ENCODE peak calls at places on chromosomes 12 and 14, in eight cellular contexts. One of them, this sample, is unnamed.

GRCh38 chr12:13538136-13538535 is 341.6 kb downstream of the EMP1 start:
- DNase-seq in nephron progenitor cell: no peak
- DNase-seq in RWPE1: no peak
- DNase-seq in non-pigmented ciliary epithelial cell: no peak
- DNase-seq in H9: no peak
- DNase-seq in lower lobe of right lung: no peak
- DNase-seq in T-cell: no peak
- DNase-seq in stromal cell of bone marrow: no peak
- DNase-seq in this sample: no peak

GRCh38 chr14:65549429-65549828 is 136.9 kb downstream of the FUT8 start:
- DNase-seq in RWPE1: no peak
- DNase-seq in H9: no peak
- DNase-seq in lower lobe of right lung: no peak
- DNase-seq in non-pigmented ciliary epithelial cell: no peak
- DNase-seq in T-cell: no peak
- DNase-seq in nephron progenitor cell: no peak
- DNase-seq in stromal cell of bone marrow: no peak
- DNase-seq in this sample: no peak

GRCh38 chr14:77682158-77682553 is 25.7 kb downstream of the ALKBH1 start:
- DNase-seq in lower lobe of right lung: no peak
- DNase-seq in non-pigmented ciliary epithelial cell: no peak
- DNase-seq in T-cell: no peak
- DNase-seq in RWPE1: peak; percentile 13
- DNase-seq in nephron progenitor cell: no peak
- DNase-seq in H9: no peak
- DNase-seq in stromal cell of bone marrow: peak; percentile 4
- DNase-seq in this sample: no peak

GRCh38 chr12:113072136-113072535 is 15.6 kb downstream of the DTX1 start:
- DNase-seq in stromal cell of bone marrow: no peak
- DNase-seq in lower lobe of right lung: no peak
- DNase-seq in T-cell: no peak
- DNase-seq in nephron progenitor cell: no peak
- DNase-seq in non-pigmented ciliary epithelial cell: no peak
- DNase-seq in H9: no peak
- DNase-seq in RWPE1: no peak
- DNase-seq in this sample: no peak

GRCh38 chr12:129873458-129873857 is 30.4 kb downstream of the TMEM132D start:
- DNase-seq in T-cell: no peak
- DNase-seq in stromal cell of bone marrow: no peak
- DNase-seq in lower lobe of right lung: no peak
- DNase-seq in H9: no peak
- DNase-seq in nephron progenitor cell: no peak
- DNase-seq in RWPE1: no peak
- DNase-seq in non-pigmented ciliary epithelial cell: no peak
- DNase-seq in this sample: no peak

GRCh38 chr12:19988918-19989317 is 379.4 kb upstream of the PDE3A start:
- DNase-seq in non-pigmented ciliary epithelial cell: no peak
- DNase-seq in T-cell: no peak
- DNase-seq in RWPE1: no peak
- DNase-seq in H9: no peak
- DNase-seq in lower lobe of right lung: no peak
- DNase-seq in nephron progenitor cell: no peak
- DNase-seq in stromal cell of bone marrow: no peak
- DNase-seq in this sample: no peak

GRCh38 chr12:68222336-68222735 is 3.3 kb downstream of the IL26 start:
- DNase-seq in lower lobe of right lung: no peak
- DNase-seq in stromal cell of bone marrow: no peak
- DNase-seq in RWPE1: peak; percentile 5
- DNase-seq in nephron progenitor cell: no peak
- DNase-seq in T-cell: no peak
- DNase-seq in non-pigmented ciliary epithelial cell: no peak
- DNase-seq in H9: no peak
- DNase-seq in this sample: no peak

GRCh38 chr14:68470361-68470760 is 322.5 kb downstream of the ZFP36L1 start:
- DNase-seq in non-pigmented ciliary epithelial cell: no peak
- DNase-seq in lower lobe of right lung: no peak
- DNase-seq in nephron progenitor cell: no peak
- DNase-seq in RWPE1: no peak
- DNase-seq in H9: no peak
- DNase-seq in stromal cell of bone marrow: no peak
- DNase-seq in T-cell: no peak
- DNase-seq in this sample: no peak

GRCh38 chr12:66359300-66359699 is 57.0 kb downstream of the HELB start:
- DNase-seq in T-cell: no peak
- DNase-seq in H9: no peak
- DNase-seq in nephron progenitor cell: no peak
- DNase-seq in lower lobe of right lung: no peak
- DNase-seq in non-pigmented ciliary epithelial cell: no peak
- DNase-seq in RWPE1: no peak
- DNase-seq in stromal cell of bone marrow: no peak
- DNase-seq in this sample: no peak

GRCh38 chr14:74621556-74621955 is 9.5 kb upstream of the LTBP2 start:
- DNase-seq in non-pigmented ciliary epithelial cell: no peak
- DNase-seq in RWPE1: no peak
- DNase-seq in T-cell: no peak
- DNase-seq in nephron progenitor cell: no peak
- DNase-seq in H9: no peak
- DNase-seq in lower lobe of right lung: no peak
- DNase-seq in stromal cell of bone marrow: no peak
- DNase-seq in this sample: no peak

GRCh38 chr12:46546634-46547273 is 174.2 kb upstream of the SLC38A2 start:
- DNase-seq in H9: no peak
- DNase-seq in RWPE1: peak; percentile 20
- DNase-seq in stromal cell of bone marrow: no peak
- DNase-seq in nephron progenitor cell: no peak
- DNase-seq in lower lobe of right lung: no peak
- DNase-seq in non-pigmented ciliary epithelial cell: no peak
- DNase-seq in T-cell: no peak
- DNase-seq in this sample: no peak

GRCh38 chr14:91339606-91340369 is 77.8 kb downstream of the CCDC88C start:
- DNase-seq in RWPE1: no peak
- DNase-seq in nephron progenitor cell: peak; percentile 30
- DNase-seq in T-cell: no peak
- DNase-seq in lower lobe of right lung: no peak
- DNase-seq in non-pigmented ciliary epithelial cell: no peak
- DNase-seq in H9: no peak
- DNase-seq in stromal cell of bone marrow: no peak
- DNase-seq in this sample: no peak

GRCh38 chr12:33488036-33488435 is 48.4 kb upstream of the SYT10 start:
- DNase-seq in stromal cell of bone marrow: no peak
- DNase-seq in lower lobe of right lung: no peak
- DNase-seq in nephron progenitor cell: no peak
- DNase-seq in T-cell: no peak
- DNase-seq in RWPE1: no peak
- DNase-seq in H9: no peak
- DNase-seq in non-pigmented ciliary epithelial cell: peak; percentile 8
- DNase-seq in this sample: no peak

GRCh38 chr14:103243764-103244737 is 90.0 kb upstream of the EIF5 start:
- DNase-seq in H9: peak; percentile 57
- DNase-seq in T-cell: no peak
- DNase-seq in non-pigmented ciliary epithelial cell: no peak
- DNase-seq in nephron progenitor cell: no peak
- DNase-seq in stromal cell of bone marrow: no peak
- DNase-seq in lower lobe of right lung: no peak
- DNase-seq in RWPE1: no peak
- DNase-seq in this sample: no peak

GRCh38 chr12:121511931-121512330 is 68.9 kb downstream of the KDM2B start:
- DNase-seq in RWPE1: no peak
- DNase-seq in non-pigmented ciliary epithelial cell: no peak
- DNase-seq in nephron progenitor cell: no peak
- DNase-seq in H9: no peak
- DNase-seq in lower lobe of right lung: no peak
- DNase-seq in stromal cell of bone marrow: no peak
- DNase-seq in T-cell: no peak
- DNase-seq in this sample: no peak

GRCh38 chr12:52395761-52396434 is 10.2 kb downstream of the KRT82 start:
- DNase-seq in non-pigmented ciliary epithelial cell: no peak
- DNase-seq in nephron progenitor cell: peak; percentile 29
- DNase-seq in stromal cell of bone marrow: no peak
- DNase-seq in T-cell: no peak
- DNase-seq in lower lobe of right lung: no peak
- DNase-seq in H9: peak; percentile 97
- DNase-seq in RWPE1: peak; percentile 55
- DNase-seq in this sample: no peak

GRCh38 chr14:103418508-103418818 is 33.2 kb downstream of the MARK3 start:
- DNase-seq in lower lobe of right lung: no peak
- DNase-seq in T-cell: no peak
- DNase-seq in non-pigmented ciliary epithelial cell: no peak
- DNase-seq in H9: no peak
- DNase-seq in nephron progenitor cell: no peak
- DNase-seq in stromal cell of bone marrow: no peak
- DNase-seq in RWPE1: no peak
- DNase-seq in this sample: no peak

GRCh38 chr12:47910486-47910885 is 5.7 kb upstream of the VDR start:
- DNase-seq in stromal cell of bone marrow: no peak
- DNase-seq in non-pigmented ciliary epithelial cell: no peak
- DNase-seq in lower lobe of right lung: no peak
- DNase-seq in H9: no peak
- DNase-seq in T-cell: no peak
- DNase-seq in RWPE1: no peak
- DNase-seq in nephron progenitor cell: no peak
- DNase-seq in this sample: no peak

GRCh38 chr12:108340037-108340436 is 926 bp upstream of the CMKLR1 start:
- DNase-seq in nephron progenitor cell: no peak
- DNase-seq in T-cell: no peak
- DNase-seq in non-pigmented ciliary epithelial cell: no peak
- DNase-seq in lower lobe of right lung: peak; percentile 53
- DNase-seq in RWPE1: no peak
- DNase-seq in stromal cell of bone marrow: no peak
- DNase-seq in H9: no peak
- DNase-seq in this sample: no peak

GRCh38 chr14:31582286-31582691 is 21.1 kb downstream of the NUBPL start:
- DNase-seq in T-cell: no peak
- DNase-seq in H9: no peak
- DNase-seq in RWPE1: no peak
- DNase-seq in stromal cell of bone marrow: peak; percentile 61
- DNase-seq in nephron progenitor cell: no peak
- DNase-seq in non-pigmented ciliary epithelial cell: no peak
- DNase-seq in lower lobe of right lung: no peak
- DNase-seq in this sample: peak; percentile 51

GRCh38 chr12:79252358-79253075 is 387.9 kb downstream of the SYT1 start:
- DNase-seq in nephron progenitor cell: no peak
- DNase-seq in RWPE1: no peak
- DNase-seq in stromal cell of bone marrow: no peak
- DNase-seq in lower lobe of right lung: no peak
- DNase-seq in T-cell: no peak
- DNase-seq in non-pigmented ciliary epithelial cell: no peak
- DNase-seq in H9: no peak
- DNase-seq in this sample: no peak

GRCh38 chr12:1103632-1104031 is 112.6 kb downstream of the ERC1 start:
- DNase-seq in T-cell: no peak
- DNase-seq in stromal cell of bone marrow: no peak
- DNase-seq in nephron progenitor cell: no peak
- DNase-seq in lower lobe of right lung: no peak
- DNase-seq in non-pigmented ciliary epithelial cell: no peak
- DNase-seq in H9: no peak
- DNase-seq in RWPE1: no peak
- DNase-seq in this sample: no peak

GRCh38 chr12:117360551-117361311 is 695 bp downstream of the NOS1 start:
- DNase-seq in RWPE1: no peak
- DNase-seq in T-cell: no peak
- DNase-seq in H9: peak; percentile 58
- DNase-seq in nephron progenitor cell: peak; percentile 42
- DNase-seq in lower lobe of right lung: no peak
- DNase-seq in stromal cell of bone marrow: no peak
- DNase-seq in non-pigmented ciliary epithelial cell: no peak
- DNase-seq in this sample: no peak

GRCh38 chr12:92973614-92974013 is 44.5 kb upstream of the EEA1 start:
- DNase-seq in RWPE1: peak; percentile 88
- DNase-seq in lower lobe of right lung: no peak
- DNase-seq in nephron progenitor cell: no peak
- DNase-seq in stromal cell of bone marrow: peak; percentile 64
- DNase-seq in non-pigmented ciliary epithelial cell: peak; percentile 73
- DNase-seq in H9: no peak
- DNase-seq in T-cell: no peak
- DNase-seq in this sample: no peak

GRCh38 chr12:6956332-6956727 is 5.2 kb downstream of the PTPN6 start:
- DNase-seq in non-pigmented ciliary epithelial cell: no peak
- DNase-seq in stromal cell of bone marrow: no peak
- DNase-seq in H9: no peak
- DNase-seq in nephron progenitor cell: no peak
- DNase-seq in lower lobe of right lung: no peak
- DNase-seq in RWPE1: no peak
- DNase-seq in T-cell: no peak
- DNase-seq in this sample: no peak

GRCh38 chr12:85632390-85632789 is 203.8 kb downstream of the RASSF9 start:
- DNase-seq in H9: no peak
- DNase-seq in T-cell: no peak
- DNase-seq in stromal cell of bone marrow: no peak
- DNase-seq in non-pigmented ciliary epithelial cell: no peak
- DNase-seq in RWPE1: no peak
- DNase-seq in lower lobe of right lung: no peak
- DNase-seq in nephron progenitor cell: no peak
- DNase-seq in this sample: no peak

GRCh38 chr12:50933459-50934124 is 18.8 kb upstream of the HIGD1C start:
- DNase-seq in RWPE1: no peak
- DNase-seq in non-pigmented ciliary epithelial cell: no peak
- DNase-seq in nephron progenitor cell: no peak
- DNase-seq in lower lobe of right lung: no peak
- DNase-seq in stromal cell of bone marrow: no peak
- DNase-seq in H9: no peak
- DNase-seq in T-cell: no peak
- DNase-seq in this sample: no peak

GRCh38 chr14:95463173-95463901 is 53.1 kb downstream of the SYNE3 start:
- DNase-seq in T-cell: peak; percentile 22
- DNase-seq in stromal cell of bone marrow: no peak
- DNase-seq in H9: no peak
- DNase-seq in nephron progenitor cell: no peak
- DNase-seq in lower lobe of right lung: no peak
- DNase-seq in RWPE1: no peak
- DNase-seq in non-pigmented ciliary epithelial cell: no peak
- DNase-seq in this sample: no peak

GRCh38 chr12:16605666-16606116 is 271 bp downstream of the LMO3 start:
- DNase-seq in nephron progenitor cell: peak; percentile 12
- DNase-seq in RWPE1: no peak
- DNase-seq in stromal cell of bone marrow: no peak
- DNase-seq in H9: no peak
- DNase-seq in lower lobe of right lung: peak; percentile 49
- DNase-seq in T-cell: no peak
- DNase-seq in non-pigmented ciliary epithelial cell: no peak
- DNase-seq in this sample: no peak